ENCODE peak calls at places on chromosomes 12 and 14, in six cellular contexts. One of them, this sample, is unnamed.

GRCh38 chr12:29782821-29783772 is 645 bp downstream of the TMTC1 start:
- DNase-seq in Caki2: peak
- DNase-seq in dorsolateral prefrontal cortex: peak
- DNase-seq in Peyer's patch: no peak
- DNase-seq in stimulated activated CD8-positive, alpha-beta memory T cell treated with anti-CD3 and anti-CD28 coated beads, Interleukin-4, amount 100 ng/mL, for 24 hours: no peak
- DNase-seq in GM23248: peak
- DNase-seq in this sample: peak

GRCh38 chr14:90535556-90535930 is 138.7 kb downstream of the CALM1 start:
- DNase-seq in stimulated activated CD8-positive, alpha-beta memory T cell treated with anti-CD3 and anti-CD28 coated beads, Interleukin-4, amount 100 ng/mL, for 24 hours: no peak
- DNase-seq in Peyer's patch: no peak
- DNase-seq in GM23248: no peak
- DNase-seq in Caki2: no peak
- DNase-seq in dorsolateral prefrontal cortex: no peak
- DNase-seq in this sample: no peak

GRCh38 chr14:100525615-100526014 is 61.6 kb downstream of the BEGAIN start:
- DNase-seq in Peyer's patch: peak
- DNase-seq in Caki2: no peak
- DNase-seq in GM23248: no peak
- DNase-seq in stimulated activated CD8-positive, alpha-beta memory T cell treated with anti-CD3 and anti-CD28 coated beads, Interleukin-4, amount 100 ng/mL, for 24 hours: no peak
- DNase-seq in dorsolateral prefrontal cortex: peak
- DNase-seq in this sample: no peak

GRCh38 chr12:54378791-54379400 is 5.6 kb downstream of the ZNF385A start:
- DNase-seq in stimulated activated CD8-positive, alpha-beta memory T cell treated with anti-CD3 and anti-CD28 coated beads, Interleukin-4, amount 100 ng/mL, for 24 hours: no peak
- DNase-seq in Caki2: peak
- DNase-seq in GM23248: peak
- DNase-seq in Peyer's patch: no peak
- DNase-seq in dorsolateral prefrontal cortex: peak
- DNase-seq in this sample: peak

GRCh38 chr12:143964-144649 is 69.8 kb downstream of the SLC6A12 start:
- DNase-seq in dorsolateral prefrontal cortex: no peak
- DNase-seq in Peyer's patch: no peak
- DNase-seq in GM23248: peak
- DNase-seq in stimulated activated CD8-positive, alpha-beta memory T cell treated with anti-CD3 and anti-CD28 coated beads, Interleukin-4, amount 100 ng/mL, for 24 hours: no peak
- DNase-seq in Caki2: peak
- DNase-seq in this sample: no peak

GRCh38 chr12:6868211-6869048 is 1.1 kb downstream of the TPI1 start:
- DNase-seq in stimulated activated CD8-positive, alpha-beta memory T cell treated with anti-CD3 and anti-CD28 coated beads, Interleukin-4, amount 100 ng/mL, for 24 hours: no peak
- DNase-seq in Peyer's patch: no peak
- DNase-seq in GM23248: peak
- DNase-seq in dorsolateral prefrontal cortex: no peak
- DNase-seq in Caki2: peak
- DNase-seq in this sample: peak

GRCh38 chr12:53194973-53195372 is 12.1 kb downstream of the ITGB7 start:
- DNase-seq in Peyer's patch: no peak
- DNase-seq in Caki2: no peak
- DNase-seq in stimulated activated CD8-positive, alpha-beta memory T cell treated with anti-CD3 and anti-CD28 coated beads, Interleukin-4, amount 100 ng/mL, for 24 hours: no peak
- DNase-seq in GM23248: no peak
- DNase-seq in dorsolateral prefrontal cortex: no peak
- DNase-seq in this sample: no peak

GRCh38 chr14:105023791-105024480 is 3.1 kb upstream of the CDCA4 start:
- DNase-seq in Peyer's patch: no peak
- DNase-seq in dorsolateral prefrontal cortex: no peak
- DNase-seq in Caki2: peak
- DNase-seq in stimulated activated CD8-positive, alpha-beta memory T cell treated with anti-CD3 and anti-CD28 coated beads, Interleukin-4, amount 100 ng/mL, for 24 hours: no peak
- DNase-seq in GM23248: peak
- DNase-seq in this sample: no peak

GRCh38 chr14:76832503-76832988 is 6.3 kb downstream of the LRRC74A start:
- DNase-seq in GM23248: no peak
- DNase-seq in Caki2: no peak
- DNase-seq in Peyer's patch: no peak
- DNase-seq in stimulated activated CD8-positive, alpha-beta memory T cell treated with anti-CD3 and anti-CD28 coated beads, Interleukin-4, amount 100 ng/mL, for 24 hours: no peak
- DNase-seq in dorsolateral prefrontal cortex: no peak
- DNase-seq in this sample: no peak

GRCh38 chr12:91347686-91348085 is 165.1 kb upstream of the DCN start:
- DNase-seq in stimulated activated CD8-positive, alpha-beta memory T cell treated with anti-CD3 and anti-CD28 coated beads, Interleukin-4, amount 100 ng/mL, for 24 hours: no peak
- DNase-seq in GM23248: peak
- DNase-seq in dorsolateral prefrontal cortex: no peak
- DNase-seq in Peyer's patch: no peak
- DNase-seq in Caki2: no peak
- DNase-seq in this sample: no peak

GRCh38 chr14:67457782-67458181 is 30.7 kb downstream of the TMEM229B start:
- DNase-seq in dorsolateral prefrontal cortex: no peak
- DNase-seq in GM23248: no peak
- DNase-seq in stimulated activated CD8-positive, alpha-beta memory T cell treated with anti-CD3 and anti-CD28 coated beads, Interleukin-4, amount 100 ng/mL, for 24 hours: no peak
- DNase-seq in Caki2: no peak
- DNase-seq in Peyer's patch: no peak
- DNase-seq in this sample: no peak

This sample was measured in lung microvascular endothelial cell.